ENCODE peak calls at places on chromosomes 11 and 22, in nine cellular contexts. K is anterior cingulate cortex; V is stimulated activated CD8-positive, alpha-beta memory T cell treated with anti-CD3 and anti-CD28 coated beads, Interleukin-4, amount 100 ng/mL, for 1 hour; I is HS-27A; O is aorta; B is NCI-H2107; W is CD4-positive, CD25-positive, alpha-beta regulatory T cell; M is endothelial cell; T is NCI-H774. N is an unnamed sample.

GRCh38 chr11:57496109-57496820 is 19.2 kb downstream of the SLC43A1 start:
- DNase-seq in K (no peak), V (no peak), I (no peak), O (no peak), B (no peak), W (no peak), M (no peak), T (no peak), N (no peak)

GRCh38 chr11:27392715-27393114 is 29.7 kb upstream of the CCDC34 start:
- DNase-seq in K (no peak), V (no peak), I (peak), O (no peak), B (no peak), W (no peak), M (no peak), T (no peak), N (no peak)

GRCh38 chr22:44097263-44098020 is 73.3 kb downstream of the PARVB start:
- DNase-seq in K (no peak), V (no peak), I (no peak), O (peak), B (no peak), W (no peak), M (no peak), T (no peak), N (no peak)

GRCh38 chr22:48944433-48944755 is 883.3 kb downstream of the BRD1 start:
- DNase-seq in K (no peak), V (no peak), I (no peak), O (no peak), B (no peak), W (no peak), M (no peak), T (no peak), N (no peak)

GRCh38 chr11:58134151-58134550 is 8.8 kb upstream of the OR9I1 start:
- DNase-seq in K (no peak), V (no peak), I (no peak), O (no peak), B (no peak), W (no peak), M (no peak), T (no peak), N (no peak)

GRCh38 chr22:47066616-47066905 is 304.1 kb downstream of the TBC1D22A start:
- DNase-seq in K (no peak), V (no peak), I (no peak), O (no peak), B (no peak), W (no peak), M (no peak), T (no peak), N (no peak)

GRCh38 chr22:25775501-25775900 is 33.5 kb downstream of the MYO18B start:
- DNase-seq in K (no peak), V (no peak), I (no peak), O (no peak), B (no peak), W (no peak), M (peak), T (no peak), N (no peak)

GRCh38 chr11:1931791-1932480 is 12.4 kb downstream of the TNNT3 start:
- DNase-seq in K (no peak), V (no peak), I (no peak), O (peak), B (no peak), W (no peak), M (no peak), T (no peak), N (no peak)

GRCh38 chr11:44068180-44068579 is 2.1 kb downstream of the ACCS start:
- DNase-seq in K (no peak), V (no peak), I (no peak), O (no peak), B (no peak), W (no peak), M (no peak), T (no peak), N (no peak)

GRCh38 chr11:112186304-112186703 is 11.0 kb downstream of the BCO2 start:
- DNase-seq in K (no peak), V (no peak), I (no peak), O (no peak), B (no peak), W (no peak), M (no peak), T (no peak), N (no peak)

GRCh38 chr11:68406318-68407313 is 53.9 kb upstream of the PPP6R3 start:
- DNase-seq in K (no peak), V (no peak), I (no peak), O (no peak), B (no peak), W (no peak), M (no peak), T (peak), N (no peak)

GRCh38 chr11:79860336-79860735 is 419.5 kb upstream of the TENM4 start:
- DNase-seq in K (no peak), V (no peak), I (no peak), O (no peak), B (no peak), W (no peak), M (no peak), T (peak), N (no peak)

GRCh38 chr11:128502736-128503135 is 84.6 kb downstream of the ETS1 start:
- DNase-seq in K (no peak), V (no peak), I (no peak), O (no peak), B (no peak), W (no peak), M (no peak), T (no peak), N (no peak)

GRCh38 chr11:60305906-60306619 is 21.0 kb upstream of the MS4A6E start:
- DNase-seq in K (no peak), V (no peak), I (peak), O (no peak), B (no peak), W (no peak), M (no peak), T (no peak), N (no peak)

N was measured in hippocampal formation.